ENCODE peak calls at places on chromosome 5, in eight cellular contexts. One of them, this sample, is unnamed.
A peak's percentile ranks its signal among the peaks of the same experiment; 100 is the strongest.

GRCh38 chr5:93452255-93452654 is 128.8 kb downstream of the NR2F1-AS1 start:
- DNase-seq in DMS79 treated with DMSO at 0.1 percent for 48 hours: no peak
- DNase-seq in omental fat pad: no peak
- DNase-seq in iris pigment epithelial cell: no peak
- DNase-seq in HTR-8/SVneo: no peak
- DNase-seq in stimulated activated CD4-positive, alpha-beta T cell treated with anti-CD3 and anti-CD28 coated beads, Interleukin-15, amount 100 ng/mL, for 1 hour: no peak
- DNase-seq in tibial artery: no peak
- DNase-seq in aorta: no peak
- DNase-seq in this sample: no peak

GRCh38 chr5:174222891-174223290 is 177.4 kb downstream of the NSG2 start:
- DNase-seq in HTR-8/SVneo: no peak
- DNase-seq in aorta: no peak
- DNase-seq in tibial artery: no peak
- DNase-seq in iris pigment epithelial cell: no peak
- DNase-seq in DMS79 treated with DMSO at 0.1 percent for 48 hours: no peak
- DNase-seq in stimulated activated CD4-positive, alpha-beta T cell treated with anti-CD3 and anti-CD28 coated beads, Interleukin-15, amount 100 ng/mL, for 1 hour: no peak
- DNase-seq in omental fat pad: no peak
- DNase-seq in this sample: no peak

GRCh38 chr5:96297867-96298266 is 135.2 kb downstream of the PCSK1 start:
- DNase-seq in stimulated activated CD4-positive, alpha-beta T cell treated with anti-CD3 and anti-CD28 coated beads, Interleukin-15, amount 100 ng/mL, for 1 hour: no peak
- DNase-seq in DMS79 treated with DMSO at 0.1 percent for 48 hours: no peak
- DNase-seq in omental fat pad: no peak
- DNase-seq in iris pigment epithelial cell: peak; percentile 99
- DNase-seq in HTR-8/SVneo: no peak
- DNase-seq in tibial artery: peak; percentile 40
- DNase-seq in aorta: no peak
- DNase-seq in this sample: no peak

GRCh38 chr5:134436523-134437339 is 25.1 kb upstream of the CDKN2AIPNL start:
- DNase-seq in omental fat pad: no peak
- DNase-seq in HTR-8/SVneo: peak; percentile 62
- DNase-seq in aorta: peak; percentile 82
- DNase-seq in DMS79 treated with DMSO at 0.1 percent for 48 hours: peak; percentile 62
- DNase-seq in iris pigment epithelial cell: peak; percentile 92
- DNase-seq in tibial artery: peak; percentile 54
- DNase-seq in stimulated activated CD4-positive, alpha-beta T cell treated with anti-CD3 and anti-CD28 coated beads, Interleukin-15, amount 100 ng/mL, for 1 hour: peak; percentile 4
- DNase-seq in this sample: peak; percentile 82

GRCh38 chr5:122073864-122074263 is 4.2 kb downstream of the LOX start:
- DNase-seq in aorta: no peak
- DNase-seq in HTR-8/SVneo: no peak
- DNase-seq in stimulated activated CD4-positive, alpha-beta T cell treated with anti-CD3 and anti-CD28 coated beads, Interleukin-15, amount 100 ng/mL, for 1 hour: no peak
- DNase-seq in iris pigment epithelial cell: no peak
- DNase-seq in omental fat pad: no peak
- DNase-seq in DMS79 treated with DMSO at 0.1 percent for 48 hours: no peak
- DNase-seq in tibial artery: no peak
- DNase-seq in this sample: no peak

GRCh38 chr5:55306641-55307382 is 682 bp downstream of the DHX29 start:
- DNase-seq in omental fat pad: no peak
- DNase-seq in HTR-8/SVneo: peak; percentile 15
- DNase-seq in tibial artery: no peak
- DNase-seq in stimulated activated CD4-positive, alpha-beta T cell treated with anti-CD3 and anti-CD28 coated beads, Interleukin-15, amount 100 ng/mL, for 1 hour: no peak
- DNase-seq in aorta: no peak
- DNase-seq in iris pigment epithelial cell: no peak
- DNase-seq in DMS79 treated with DMSO at 0.1 percent for 48 hours: peak; percentile 9
- DNase-seq in this sample: no peak

GRCh38 chr5:54870251-54870650 is 115.1 kb downstream of the ESM1 start:
- DNase-seq in tibial artery: no peak
- DNase-seq in stimulated activated CD4-positive, alpha-beta T cell treated with anti-CD3 and anti-CD28 coated beads, Interleukin-15, amount 100 ng/mL, for 1 hour: no peak
- DNase-seq in aorta: no peak
- DNase-seq in HTR-8/SVneo: no peak
- DNase-seq in iris pigment epithelial cell: no peak
- DNase-seq in omental fat pad: no peak
- DNase-seq in DMS79 treated with DMSO at 0.1 percent for 48 hours: no peak
- DNase-seq in this sample: no peak

GRCh38 chr5:2021484-2022176 is 138.9 kb upstream of the IRX4 start:
- DNase-seq in DMS79 treated with DMSO at 0.1 percent for 48 hours: no peak
- DNase-seq in omental fat pad: no peak
- DNase-seq in HTR-8/SVneo: no peak
- DNase-seq in stimulated activated CD4-positive, alpha-beta T cell treated with anti-CD3 and anti-CD28 coated beads, Interleukin-15, amount 100 ng/mL, for 1 hour: no peak
- DNase-seq in iris pigment epithelial cell: no peak
- DNase-seq in aorta: no peak
- DNase-seq in tibial artery: no peak
- DNase-seq in this sample: no peak

GRCh38 chr5:82808960-82809359 is 268.2 kb downstream of the TMEM167A start:
- DNase-seq in stimulated activated CD4-positive, alpha-beta T cell treated with anti-CD3 and anti-CD28 coated beads, Interleukin-15, amount 100 ng/mL, for 1 hour: no peak
- DNase-seq in DMS79 treated with DMSO at 0.1 percent for 48 hours: no peak
- DNase-seq in HTR-8/SVneo: no peak
- DNase-seq in aorta: no peak
- DNase-seq in tibial artery: no peak
- DNase-seq in omental fat pad: no peak
- DNase-seq in iris pigment epithelial cell: peak; percentile 4
- DNase-seq in this sample: no peak

GRCh38 chr5:159515909-159516415 is 185.7 kb upstream of the IL12B start:
- DNase-seq in iris pigment epithelial cell: peak; percentile 69
- DNase-seq in omental fat pad: peak; percentile 35
- DNase-seq in DMS79 treated with DMSO at 0.1 percent for 48 hours: no peak
- DNase-seq in tibial artery: peak; percentile 45
- DNase-seq in HTR-8/SVneo: peak; percentile 34
- DNase-seq in aorta: peak; percentile 90
- DNase-seq in stimulated activated CD4-positive, alpha-beta T cell treated with anti-CD3 and anti-CD28 coated beads, Interleukin-15, amount 100 ng/mL, for 1 hour: peak; percentile 73
- DNase-seq in this sample: peak; percentile 76

GRCh38 chr5:42832060-42832459 is 20.4 kb upstream of the SELENOP start:
- DNase-seq in iris pigment epithelial cell: no peak
- DNase-seq in tibial artery: no peak
- DNase-seq in stimulated activated CD4-positive, alpha-beta T cell treated with anti-CD3 and anti-CD28 coated beads, Interleukin-15, amount 100 ng/mL, for 1 hour: no peak
- DNase-seq in HTR-8/SVneo: no peak
- DNase-seq in omental fat pad: no peak
- DNase-seq in aorta: no peak
- DNase-seq in DMS79 treated with DMSO at 0.1 percent for 48 hours: no peak
- DNase-seq in this sample: no peak

GRCh38 chr5:61916621-61917620 is 389.1 kb upstream of the KIF2A start:
- DNase-seq in iris pigment epithelial cell: peak; percentile 36
- DNase-seq in aorta: no peak
- DNase-seq in stimulated activated CD4-positive, alpha-beta T cell treated with anti-CD3 and anti-CD28 coated beads, Interleukin-15, amount 100 ng/mL, for 1 hour: no peak
- DNase-seq in tibial artery: no peak
- DNase-seq in DMS79 treated with DMSO at 0.1 percent for 48 hours: no peak
- DNase-seq in omental fat pad: no peak
- DNase-seq in HTR-8/SVneo: peak; percentile 6
- DNase-seq in this sample: no peak

GRCh38 chr5:1550287-1551076 is 26.7 kb upstream of the LPCAT1 start:
- DNase-seq in omental fat pad: no peak
- DNase-seq in iris pigment epithelial cell: no peak
- DNase-seq in DMS79 treated with DMSO at 0.1 percent for 48 hours: no peak
- DNase-seq in aorta: peak; percentile 54
- DNase-seq in stimulated activated CD4-positive, alpha-beta T cell treated with anti-CD3 and anti-CD28 coated beads, Interleukin-15, amount 100 ng/mL, for 1 hour: no peak
- DNase-seq in tibial artery: no peak
- DNase-seq in HTR-8/SVneo: no peak
- DNase-seq in this sample: no peak

GRCh38 chr5:155049569-155050383 is 36.2 kb downstream of the KIF4B start:
- DNase-seq in iris pigment epithelial cell: peak; percentile 26
- DNase-seq in aorta: no peak
- DNase-seq in tibial artery: no peak
- DNase-seq in stimulated activated CD4-positive, alpha-beta T cell treated with anti-CD3 and anti-CD28 coated beads, Interleukin-15, amount 100 ng/mL, for 1 hour: no peak
- DNase-seq in DMS79 treated with DMSO at 0.1 percent for 48 hours: no peak
- DNase-seq in HTR-8/SVneo: no peak
- DNase-seq in omental fat pad: no peak
- DNase-seq in this sample: no peak

GRCh38 chr5:133371371-133372155 is 240.8 kb downstream of the FSTL4 start:
- DNase-seq in HTR-8/SVneo: no peak
- DNase-seq in omental fat pad: no peak
- DNase-seq in DMS79 treated with DMSO at 0.1 percent for 48 hours: peak; percentile 4
- DNase-seq in iris pigment epithelial cell: no peak
- DNase-seq in tibial artery: no peak
- DNase-seq in stimulated activated CD4-positive, alpha-beta T cell treated with anti-CD3 and anti-CD28 coated beads, Interleukin-15, amount 100 ng/mL, for 1 hour: no peak
- DNase-seq in aorta: no peak
- DNase-seq in this sample: no peak

GRCh38 chr5:156147251-156147947 is 179.6 kb upstream of the SGCD start:
- DNase-seq in omental fat pad: no peak
- DNase-seq in HTR-8/SVneo: no peak
- DNase-seq in DMS79 treated with DMSO at 0.1 percent for 48 hours: no peak
- DNase-seq in iris pigment epithelial cell: peak; percentile 1
- DNase-seq in tibial artery: no peak
- DNase-seq in aorta: no peak
- DNase-seq in stimulated activated CD4-positive, alpha-beta T cell treated with anti-CD3 and anti-CD28 coated beads, Interleukin-15, amount 100 ng/mL, for 1 hour: no peak
- DNase-seq in this sample: no peak

GRCh38 chr5:76204713-76205112 is 121.5 kb downstream of the SV2C start:
- DNase-seq in HTR-8/SVneo: no peak
- DNase-seq in stimulated activated CD4-positive, alpha-beta T cell treated with anti-CD3 and anti-CD28 coated beads, Interleukin-15, amount 100 ng/mL, for 1 hour: no peak
- DNase-seq in tibial artery: no peak
- DNase-seq in omental fat pad: no peak
- DNase-seq in aorta: no peak
- DNase-seq in DMS79 treated with DMSO at 0.1 percent for 48 hours: no peak
- DNase-seq in iris pigment epithelial cell: no peak
- DNase-seq in this sample: no peak

GRCh38 chr5:151155777-151156731 is 1.5 kb downstream of the ANXA6 start:
- DNase-seq in stimulated activated CD4-positive, alpha-beta T cell treated with anti-CD3 and anti-CD28 coated beads, Interleukin-15, amount 100 ng/mL, for 1 hour: no peak
- DNase-seq in DMS79 treated with DMSO at 0.1 percent for 48 hours: peak; percentile 32
- DNase-seq in iris pigment epithelial cell: peak; percentile 67
- DNase-seq in tibial artery: no peak
- DNase-seq in omental fat pad: no peak
- DNase-seq in HTR-8/SVneo: peak; percentile 54
- DNase-seq in aorta: no peak
- DNase-seq in this sample: no peak

GRCh38 chr5:130541617-130542221 is 623.3 kb downstream of the HINT1 start:
- DNase-seq in tibial artery: no peak
- DNase-seq in DMS79 treated with DMSO at 0.1 percent for 48 hours: no peak
- DNase-seq in HTR-8/SVneo: no peak
- DNase-seq in stimulated activated CD4-positive, alpha-beta T cell treated with anti-CD3 and anti-CD28 coated beads, Interleukin-15, amount 100 ng/mL, for 1 hour: no peak
- DNase-seq in aorta: no peak
- DNase-seq in omental fat pad: no peak
- DNase-seq in iris pigment epithelial cell: peak; percentile 80
- DNase-seq in this sample: no peak

GRCh38 chr5:74544811-74545210 is 95.7 kb downstream of the ENC1 start:
- DNase-seq in aorta: no peak
- DNase-seq in tibial artery: no peak
- DNase-seq in iris pigment epithelial cell: no peak
- DNase-seq in omental fat pad: no peak
- DNase-seq in DMS79 treated with DMSO at 0.1 percent for 48 hours: no peak
- DNase-seq in stimulated activated CD4-positive, alpha-beta T cell treated with anti-CD3 and anti-CD28 coated beads, Interleukin-15, amount 100 ng/mL, for 1 hour: no peak
- DNase-seq in HTR-8/SVneo: no peak
- DNase-seq in this sample: no peak

GRCh38 chr5:151680944-151681427 is 5.7 kb downstream of the SPARC start:
- DNase-seq in omental fat pad: no peak
- DNase-seq in tibial artery: peak; percentile 78
- DNase-seq in DMS79 treated with DMSO at 0.1 percent for 48 hours: no peak
- DNase-seq in iris pigment epithelial cell: peak; percentile 16
- DNase-seq in aorta: no peak
- DNase-seq in HTR-8/SVneo: no peak
- DNase-seq in stimulated activated CD4-positive, alpha-beta T cell treated with anti-CD3 and anti-CD28 coated beads, Interleukin-15, amount 100 ng/mL, for 1 hour: no peak
- DNase-seq in this sample: no peak

GRCh38 chr5:103036601-103037000 is 83.3 kb downstream of the GIN1 start:
- DNase-seq in aorta: no peak
- DNase-seq in tibial artery: no peak
- DNase-seq in iris pigment epithelial cell: peak; percentile 17
- DNase-seq in HTR-8/SVneo: no peak
- DNase-seq in DMS79 treated with DMSO at 0.1 percent for 48 hours: no peak
- DNase-seq in omental fat pad: no peak
- DNase-seq in stimulated activated CD4-positive, alpha-beta T cell treated with anti-CD3 and anti-CD28 coated beads, Interleukin-15, amount 100 ng/mL, for 1 hour: no peak
- DNase-seq in this sample: no peak

GRCh38 chr5:60372786-60373185 is 327.2 kb downstream of the DEPDC1B start:
- DNase-seq in HTR-8/SVneo: no peak
- DNase-seq in aorta: no peak
- DNase-seq in iris pigment epithelial cell: no peak
- DNase-seq in stimulated activated CD4-positive, alpha-beta T cell treated with anti-CD3 and anti-CD28 coated beads, Interleukin-15, amount 100 ng/mL, for 1 hour: no peak
- DNase-seq in tibial artery: no peak
- DNase-seq in DMS79 treated with DMSO at 0.1 percent for 48 hours: no peak
- DNase-seq in omental fat pad: no peak
- DNase-seq in this sample: no peak

GRCh38 chr5:83472508-83473343 is 1.2 kb downstream of the VCAN start:
- DNase-seq in tibial artery: peak; percentile 68
- DNase-seq in HTR-8/SVneo: peak; percentile 5
- DNase-seq in omental fat pad: no peak
- DNase-seq in aorta: peak; percentile 87
- DNase-seq in stimulated activated CD4-positive, alpha-beta T cell treated with anti-CD3 and anti-CD28 coated beads, Interleukin-15, amount 100 ng/mL, for 1 hour: no peak
- DNase-seq in iris pigment epithelial cell: no peak
- DNase-seq in DMS79 treated with DMSO at 0.1 percent for 48 hours: no peak
- DNase-seq in this sample: peak; percentile 75

GRCh38 chr5:81247441-81247972 is 14.4 kb downstream of the CKMT2 start:
- DNase-seq in aorta: no peak
- DNase-seq in stimulated activated CD4-positive, alpha-beta T cell treated with anti-CD3 and anti-CD28 coated beads, Interleukin-15, amount 100 ng/mL, for 1 hour: no peak
- DNase-seq in iris pigment epithelial cell: peak; percentile 73
- DNase-seq in omental fat pad: no peak
- DNase-seq in tibial artery: no peak
- DNase-seq in HTR-8/SVneo: peak; percentile 23
- DNase-seq in DMS79 treated with DMSO at 0.1 percent for 48 hours: no peak
- DNase-seq in this sample: no peak

GRCh38 chr5:139050432-139050831 is 147.7 kb downstream of the SIL1 start:
- DNase-seq in omental fat pad: no peak
- DNase-seq in iris pigment epithelial cell: no peak
- DNase-seq in tibial artery: no peak
- DNase-seq in aorta: no peak
- DNase-seq in HTR-8/SVneo: no peak
- DNase-seq in stimulated activated CD4-positive, alpha-beta T cell treated with anti-CD3 and anti-CD28 coated beads, Interleukin-15, amount 100 ng/mL, for 1 hour: no peak
- DNase-seq in DMS79 treated with DMSO at 0.1 percent for 48 hours: no peak
- DNase-seq in this sample: no peak

GRCh38 chr5:57931807-57932206 is 449.2 kb upstream of the ACTBL2 start:
- DNase-seq in aorta: no peak
- DNase-seq in iris pigment epithelial cell: no peak
- DNase-seq in DMS79 treated with DMSO at 0.1 percent for 48 hours: no peak
- DNase-seq in tibial artery: no peak
- DNase-seq in HTR-8/SVneo: no peak
- DNase-seq in stimulated activated CD4-positive, alpha-beta T cell treated with anti-CD3 and anti-CD28 coated beads, Interleukin-15, amount 100 ng/mL, for 1 hour: no peak
- DNase-seq in omental fat pad: no peak
- DNase-seq in this sample: no peak

GRCh38 chr5:98997000-98997399 is 68.2 kb upstream of the CHD1 start:
- DNase-seq in aorta: no peak
- DNase-seq in stimulated activated CD4-positive, alpha-beta T cell treated with anti-CD3 and anti-CD28 coated beads, Interleukin-15, amount 100 ng/mL, for 1 hour: no peak
- DNase-seq in tibial artery: peak; percentile 24
- DNase-seq in omental fat pad: no peak
- DNase-seq in HTR-8/SVneo: no peak
- DNase-seq in DMS79 treated with DMSO at 0.1 percent for 48 hours: no peak
- DNase-seq in iris pigment epithelial cell: peak; percentile 22
- DNase-seq in this sample: no peak

GRCh38 chr5:116507941-116508655 is 66.5 kb downstream of the SEMA6A start:
- DNase-seq in omental fat pad: no peak
- DNase-seq in HTR-8/SVneo: no peak
- DNase-seq in tibial artery: no peak
- DNase-seq in aorta: no peak
- DNase-seq in DMS79 treated with DMSO at 0.1 percent for 48 hours: no peak
- DNase-seq in iris pigment epithelial cell: no peak
- DNase-seq in stimulated activated CD4-positive, alpha-beta T cell treated with anti-CD3 and anti-CD28 coated beads, Interleukin-15, amount 100 ng/mL, for 1 hour: no peak
- DNase-seq in this sample: no peak

GRCh38 chr5:124797665-124798087 is 51.2 kb upstream of the ZNF608 start:
- DNase-seq in tibial artery: no peak
- DNase-seq in iris pigment epithelial cell: no peak
- DNase-seq in DMS79 treated with DMSO at 0.1 percent for 48 hours: no peak
- DNase-seq in HTR-8/SVneo: no peak
- DNase-seq in aorta: no peak
- DNase-seq in omental fat pad: no peak
- DNase-seq in stimulated activated CD4-positive, alpha-beta T cell treated with anti-CD3 and anti-CD28 coated beads, Interleukin-15, amount 100 ng/mL, for 1 hour: no peak
- DNase-seq in this sample: no peak

GRCh38 chr5:20367178-20367577 is 379.2 kb upstream of the CDH18 start:
- DNase-seq in tibial artery: no peak
- DNase-seq in aorta: no peak
- DNase-seq in iris pigment epithelial cell: no peak
- DNase-seq in omental fat pad: no peak
- DNase-seq in DMS79 treated with DMSO at 0.1 percent for 48 hours: no peak
- DNase-seq in stimulated activated CD4-positive, alpha-beta T cell treated with anti-CD3 and anti-CD28 coated beads, Interleukin-15, amount 100 ng/mL, for 1 hour: no peak
- DNase-seq in HTR-8/SVneo: no peak
- DNase-seq in this sample: no peak

GRCh38 chr5:96157841-96158291 is 196.2 kb upstream of the ELL2 start:
- DNase-seq in omental fat pad: no peak
- DNase-seq in HTR-8/SVneo: no peak
- DNase-seq in tibial artery: no peak
- DNase-seq in DMS79 treated with DMSO at 0.1 percent for 48 hours: no peak
- DNase-seq in iris pigment epithelial cell: peak; percentile 47
- DNase-seq in stimulated activated CD4-positive, alpha-beta T cell treated with anti-CD3 and anti-CD28 coated beads, Interleukin-15, amount 100 ng/mL, for 1 hour: no peak
- DNase-seq in aorta: no peak
- DNase-seq in this sample: no peak

GRCh38 chr5:2866622-2867372 is 115.3 kb upstream of the IRX2 start:
- DNase-seq in DMS79 treated with DMSO at 0.1 percent for 48 hours: no peak
- DNase-seq in tibial artery: no peak
- DNase-seq in stimulated activated CD4-positive, alpha-beta T cell treated with anti-CD3 and anti-CD28 coated beads, Interleukin-15, amount 100 ng/mL, for 1 hour: no peak
- DNase-seq in omental fat pad: no peak
- DNase-seq in iris pigment epithelial cell: no peak
- DNase-seq in HTR-8/SVneo: no peak
- DNase-seq in aorta: no peak
- DNase-seq in this sample: no peak

GRCh38 chr5:138445547-138446271 is 6.9 kb downstream of the REEP2 start:
- DNase-seq in tibial artery: no peak
- DNase-seq in stimulated activated CD4-positive, alpha-beta T cell treated with anti-CD3 and anti-CD28 coated beads, Interleukin-15, amount 100 ng/mL, for 1 hour: no peak
- DNase-seq in iris pigment epithelial cell: no peak
- DNase-seq in HTR-8/SVneo: no peak
- DNase-seq in aorta: no peak
- DNase-seq in DMS79 treated with DMSO at 0.1 percent for 48 hours: no peak
- DNase-seq in omental fat pad: no peak
- DNase-seq in this sample: peak; percentile 23